ENCODE peak calls at places on chromosome 17, in six cellular contexts. S is colonic mucosa; J is coronary artery; Y is CD8-positive, alpha-beta memory T cell; L is lower lobe of right lung; D is GM23248. C is an unnamed sample.

GRCh38 chr17:4806770-4807533 is at the start of gene PLD2:
- DNase-seq in D (peak), J (no peak), S (peak), Y (peak), L (peak), C (peak)

GRCh38 chr17:3693829-3694231 is 2.1 kb downstream of the P2RX5 start:
- DNase-seq in D (no peak), Y (peak), J (no peak), L (no peak), S (no peak), C (no peak)

GRCh38 chr17:78568494-78569115 is 8.6 kb downstream of the DNAH17 start:
- DNase-seq in L (no peak), Y (no peak), J (no peak), D (peak), S (no peak), C (no peak)

GRCh38 chr17:14323522-14323981 is 22.7 kb downstream of the HS3ST3B1 start:
- DNase-seq in Y (no peak), D (no peak), S (no peak), J (no peak), L (no peak), C (no peak)

GRCh38 chr17:4796550-4796915 is 569 bp downstream of the PSMB6 start:
- DNase-seq in D (peak), J (no peak), S (no peak), L (no peak), Y (no peak), C (peak)

GRCh38 chr17:76687278-76688164 is 23.2 kb downstream of the MXRA7 start:
- DNase-seq in Y (no peak), J (no peak), S (no peak), D (peak), L (no peak), C (no peak)

GRCh38 chr17:39666601-39667261 is 1.5 kb upstream of the PNMT start:
- DNase-seq in S (no peak), Y (no peak), D (peak), J (peak), L (no peak), C (no peak)

GRCh38 chr17:1125775-1126120 is 54.0 kb downstream of the ABR start:
- DNase-seq in Y (no peak), J (no peak), L (no peak), D (no peak), S (no peak), C (no peak)

GRCh38 chr17:1035546-1036170 is 38.7 kb downstream of the TIMM22 start:
- DNase-seq in S (no peak), Y (no peak), J (no peak), L (no peak), D (peak), C (no peak)

GRCh38 chr17:49513616-49514373 is 18.7 kb downstream of the NGFR start:
- DNase-seq in Y (no peak), L (no peak), S (no peak), J (no peak), D (no peak), C (peak)

GRCh38 chr17:65925606-65926307 is 266.2 kb downstream of the CEP112 start:
- DNase-seq in L (no peak), S (no peak), Y (no peak), D (peak), J (no peak), C (no peak)

GRCh38 chr17:38673714-38674012 is 1.1 kb downstream of the EPOP start:
- DNase-seq in D (peak), L (no peak), S (peak), J (no peak), Y (no peak), C (no peak)

GRCh38 chr17:10477701-10478100 is 8.3 kb upstream of the MYH4 start:
- DNase-seq in D (no peak), J (no peak), Y (no peak), L (no peak), S (no peak), C (no peak)

GRCh38 chr17:66337866-66338472 is 35.6 kb downstream of the PRKCA start:
- DNase-seq in Y (no peak), D (no peak), S (no peak), J (no peak), L (no peak), C (no peak)

GRCh38 chr17:38896373-38896954 is 26.6 kb downstream of the LASP1 start:
- DNase-seq in J (no peak), D (no peak), Y (no peak), S (no peak), L (no peak), C (no peak)

GRCh38 chr17:59558953-59559352 is 6.5 kb upstream of the DHX40 start:
- DNase-seq in Y (no peak), L (no peak), J (no peak), S (no peak), D (peak), C (no peak)

GRCh38 chr17:10151667-10152496 is 46.5 kb downstream of the GAS7 start:
- DNase-seq in J (no peak), S (peak), L (peak), D (no peak), Y (peak), C (no peak)

GRCh38 chr17:77011173-77012011 is 129.4 kb upstream of the SEC14L1 start:
- DNase-seq in Y (peak), D (peak), L (peak), J (no peak), S (peak), C (peak)

DNA sequence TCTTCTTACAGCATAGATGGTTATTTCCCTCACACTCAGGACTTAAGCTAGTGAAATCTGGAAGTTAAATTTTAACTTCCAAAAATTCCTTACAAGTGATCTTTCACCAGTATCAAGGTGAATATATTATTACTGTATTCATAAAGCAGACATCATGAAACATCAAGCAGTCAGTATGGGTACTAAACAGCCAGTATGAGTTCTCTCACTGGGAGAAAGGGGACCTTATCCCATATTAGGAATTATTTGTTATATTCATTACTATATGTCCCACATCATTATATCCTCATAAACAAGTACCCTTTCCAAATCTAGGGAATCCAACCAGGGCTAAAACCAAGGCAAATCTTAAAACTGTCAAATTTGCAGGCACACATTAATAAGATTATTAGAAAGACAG is 15.3 kb downstream of the NUFIP2 start:
- DNase-seq in L (no peak), Y (no peak), D (no peak), J (no peak), S (no peak), C (no peak)
- H3K4me3 ChIP-seq in L (no peak), Y (no peak), D (no peak), J (no peak), S (no peak), C (no peak)

GRCh38 chr17:32875230-32875903 is 1.6 kb downstream of the MYO1D start:
- DNase-seq in S (no peak), D (no peak), L (no peak), Y (no peak), J (no peak), C (no peak)
- H3K4me3 ChIP-seq in S (peak), D (peak), L (peak), Y (peak), J (peak), C (peak)

GRCh38 chr17:42849031-42849430 is 2.0 kb upstream of the AOC3 start:
- DNase-seq in L (no peak), S (no peak), J (peak), Y (no peak), D (no peak), C (no peak)

GRCh38 chr17:42852351-42852750 is 1.4 kb downstream of the AOC3 start:
- DNase-seq in Y (no peak), J (peak), L (no peak), D (no peak), S (no peak), C (no peak)

GRCh38 chr17:42853004-42853403 is 2.0 kb downstream of the AOC3 start:
- DNase-seq in Y (no peak), D (no peak), L (no peak), J (peak), S (no peak), C (no peak)

GRCh38 chr17:42849451-42850157 is 1.4 kb upstream of the AOC3 start:
- DNase-seq in D (peak), J (peak), L (no peak), Y (no peak), S (no peak), C (no peak)

DNA sequence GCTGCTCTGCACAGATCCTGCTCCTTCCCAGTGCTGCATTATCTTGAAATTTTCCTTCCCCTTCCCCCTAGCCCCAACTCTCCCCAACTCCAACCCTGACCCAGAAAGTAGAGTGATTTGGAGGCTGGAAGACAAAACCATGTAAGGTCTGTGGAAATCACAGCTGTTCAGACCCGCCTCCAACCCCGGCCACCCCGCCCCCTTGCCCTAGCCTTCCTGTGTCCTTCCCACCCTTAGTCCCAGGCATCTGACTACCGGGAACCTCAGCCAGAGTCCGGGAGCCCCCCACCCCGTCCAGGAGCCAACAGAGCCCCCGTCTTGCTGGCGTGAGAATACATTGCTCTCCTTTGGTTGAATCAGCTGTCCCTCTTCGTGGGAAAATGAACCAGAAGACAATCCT is at the start of gene AOC3:
- DNase-seq in J (peak), L (no peak), D (no peak), Y (no peak), S (peak), C (no peak)
- H3K4me3 ChIP-seq in J (peak), L (peak), D (no peak), Y (no peak), S (no peak), C (no peak)

DNA sequence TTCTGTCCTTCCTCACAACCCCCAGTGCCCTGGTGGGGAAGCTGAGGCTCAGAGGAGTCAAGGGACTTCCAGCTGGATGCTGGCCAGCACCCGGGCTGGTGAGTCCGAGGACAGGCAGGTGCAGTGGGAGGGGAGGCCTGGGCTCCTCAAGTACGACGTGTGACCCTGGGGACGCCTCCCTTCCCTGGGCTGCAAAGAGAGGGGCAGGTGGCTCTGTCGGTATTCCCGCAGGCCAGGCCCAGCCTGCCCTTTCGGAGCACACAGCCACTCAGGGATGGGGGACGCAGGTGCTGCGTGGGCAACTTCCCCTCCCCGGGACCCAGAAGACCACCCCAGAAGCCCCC is 33.1 kb upstream of the PVALEF start:
- DNase-seq in S (no peak), D (no peak), Y (no peak), J (no peak), L (no peak), C (no peak)
- H3K4me3 ChIP-seq in S (no peak), D (no peak), Y (no peak), J (no peak), L (peak), C (peak)

DNA sequence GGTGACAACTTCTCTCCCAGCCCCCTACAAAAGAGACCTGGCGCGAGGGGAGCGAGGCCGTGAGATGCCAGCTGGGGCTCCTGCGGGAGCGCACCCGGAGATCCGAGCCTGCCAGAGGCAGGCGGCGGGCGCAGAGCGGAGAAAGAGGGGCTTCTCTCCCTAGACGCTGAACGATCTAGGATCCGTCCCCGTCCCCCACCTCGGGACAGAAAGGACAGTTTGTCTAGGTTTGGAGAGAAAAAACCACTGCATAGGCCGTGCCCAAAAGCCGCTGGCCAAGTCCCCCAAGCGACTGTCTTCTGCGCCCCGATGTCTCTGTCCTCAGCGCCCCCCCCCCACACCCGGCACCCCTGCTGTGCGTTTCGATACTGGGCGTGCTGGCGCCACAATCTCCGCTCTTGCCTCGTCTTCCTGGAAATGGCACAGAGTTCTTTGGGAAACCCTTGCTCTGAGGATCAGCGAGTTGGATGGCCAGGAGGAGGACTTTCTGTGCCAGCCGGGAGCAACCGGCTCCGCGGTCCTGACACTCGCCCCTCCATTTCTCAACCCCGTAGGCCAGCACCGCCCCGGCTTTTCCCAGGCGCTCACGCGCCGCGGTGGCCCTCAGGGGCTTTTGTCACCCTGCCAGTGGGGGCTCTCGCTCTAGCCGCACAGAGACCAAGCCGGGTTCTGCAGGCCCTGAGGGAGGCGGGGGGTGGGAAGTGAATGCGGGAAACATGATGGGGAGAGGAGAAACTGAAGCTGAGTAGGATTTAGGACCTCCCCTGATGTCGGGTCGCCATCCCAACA is 1.0 kb downstream of the SSTR2 start:
- DNase-seq in Y (no peak), J (no peak), S (no peak), L (no peak), D (peak), C (no peak)
- H3K4me3 ChIP-seq in Y (no peak), J (peak), S (peak), L (peak), D (peak), C (peak)

GRCh38 chr17:42268236-42268635 is 8.0 kb downstream of the STAT5B start:
- DNase-seq in J (no peak), Y (no peak), D (no peak), L (no peak), S (no peak), C (no peak)
- H3K4me3 ChIP-seq in J (no peak), Y (no peak), D (no peak), L (no peak), S (no peak), C (no peak)

GRCh38 chr17:29590261-29590978 is 972 bp upstream of the GIT1 start:
- DNase-seq in Y (no peak), L (peak), S (no peak), D (peak), J (no peak), C (no peak)

GRCh38 chr17:29593546-29594440 is 861 bp downstream of the ANKRD13B start:
- DNase-seq in S (no peak), D (peak), L (peak), J (no peak), Y (no peak), C (peak)

GRCh38 chr17:29590979-29591736 is 1.7 kb upstream of the GIT1 start:
- DNase-seq in S (no peak), D (peak), L (peak), J (no peak), Y (no peak), C (no peak)

GRCh38 chr17:29592850-29593545 is at the start of gene ANKRD13B:
- DNase-seq in S (peak), D (peak), J (no peak), Y (no peak), L (peak), C (peak)

GRCh38 chr17:29591737-29592624 is 951 bp upstream of the ANKRD13B start:
- DNase-seq in S (peak), L (peak), Y (peak), D (peak), J (peak), C (peak)
- H3K4me3 ChIP-seq in S (peak), L (peak), Y (peak), D (peak), J (peak), C (peak)

GRCh38 chr17:40755231-40755630 is at the start of gene KRT25:
- DNase-seq in S (no peak), Y (no peak), D (no peak), L (no peak), J (no peak), C (no peak)

GRCh38 chr17:40753804-40754203 is 1.3 kb downstream of the KRT25 start:
- DNase-seq in L (no peak), J (no peak), Y (no peak), D (no peak), S (no peak), C (no peak)

GRCh38 chr17:40751065-40751464 is 4.1 kb downstream of the KRT25 start:
- DNase-seq in J (no peak), S (no peak), D (no peak), Y (no peak), L (no peak), C (no peak)

DNA sequence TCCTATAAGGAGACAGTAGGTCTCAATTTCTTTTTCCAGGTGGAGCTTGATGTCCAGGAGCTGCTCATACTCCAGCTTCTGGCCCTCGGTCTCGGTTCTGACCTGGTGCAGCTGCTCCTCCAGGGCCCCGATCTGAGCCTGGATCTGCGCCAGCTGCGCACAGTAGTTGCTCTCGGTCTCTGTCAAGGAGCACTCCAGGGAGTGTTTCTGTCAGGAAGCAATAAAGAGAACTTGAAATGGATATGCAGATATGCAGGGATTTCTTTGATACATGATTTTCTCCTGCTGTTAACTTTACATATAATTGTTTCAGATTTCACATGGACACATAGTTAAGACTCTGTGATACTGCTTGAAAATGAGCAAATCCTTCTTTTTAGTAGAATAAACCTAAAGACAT is 4.7 kb downstream of the KRT25 start:
- DNase-seq in Y (no peak), L (no peak), D (no peak), J (no peak), S (no peak), C (no peak)
- H3K4me3 ChIP-seq in Y (no peak), L (no peak), D (no peak), J (no peak), S (no peak), C (no peak)

C was measured in Caco-2.